ENCODE peak calls at places on chromosomes 11 and 22, in five cellular contexts. V is endothelial cell of umbilical vein, Q is HCT116, J is GM23338, P is GM23248. Z is an unnamed sample.

GRCh38 chr22:17698948-17699347 is 60.4 kb downstream of the BCL2L13 start:
- DNase-seq in Q (no peak), P (no peak), J (no peak), V (no peak), Z (no peak)

GRCh38 chr11:86069408-86070086 is 663 bp upstream of the PICALM start:
- DNase-seq in J (peak; percentile 79), P (peak; percentile 96), Q (peak; percentile 54), V (peak; percentile 98), Z (no peak)

GRCh38 chr22:49359061-49359460 is 468.6 kb downstream of the BRD1 start:
- DNase-seq in V (no peak), P (no peak), J (no peak), Q (no peak), Z (no peak)

GRCh38 chr11:3042496-3043314 is 14.5 kb downstream of the CARS1 start:
- DNase-seq in P (peak; percentile 45), J (no peak), Q (no peak), V (no peak), Z (no peak)

GRCh38 chr22:27754247-27754887 is 47.2 kb downstream of the MN1 start:
- DNase-seq in V (no peak), P (peak; percentile 65), Q (no peak), J (no peak), Z (no peak)

GRCh38 chr11:9575531-9576240 is 2.2 kb downstream of the WEE1 start:
- DNase-seq in J (no peak), P (peak; percentile 45), Q (no peak), V (no peak), Z (no peak)

GRCh38 chr11:3122775-3123201 is 42.3 kb downstream of the OSBPL5 start:
- DNase-seq in Q (no peak), V (no peak), P (no peak), J (no peak), Z (no peak)

GRCh38 chr22:37562049-37562784 is 1.9 kb downstream of the CDC42EP1 start:
- DNase-seq in V (no peak), Q (no peak), P (no peak), J (no peak), Z (no peak)

GRCh38 chr22:17634696-17635095 is 3.9 kb upstream of the BCL2L13 start:
- DNase-seq in V (no peak), P (peak; percentile 75), Q (no peak), J (no peak), Z (no peak)

GRCh38 chr11:77428598-77428997 is 45.3 kb downstream of the PAK1 start:
- DNase-seq in P (no peak), V (no peak), Q (no peak), J (no peak), Z (no peak)

GRCh38 chr11:10898763-10899541 is 41.1 kb upstream of the ZBED5 start:
- DNase-seq in V (no peak), J (no peak), P (no peak), Q (no peak), Z (no peak)

GRCh38 chr11:120174866-120175265 is 36.0 kb upstream of the OAF start:
- DNase-seq in P (no peak), V (no peak), Q (no peak), J (no peak), Z (no peak)

GRCh38 chr22:19995611-19996339 is 20.8 kb downstream of the ARVCF start:
- DNase-seq in Q (no peak), J (no peak), V (peak; percentile 28), P (no peak), Z (no peak)

GRCh38 chr22:35637943-35638342 is 10.3 kb upstream of the APOL6 start:
- DNase-seq in Q (no peak), V (no peak), J (no peak), P (peak; percentile 66), Z (no peak)

GRCh38 chr22:50507421-50507990 is at the start of gene LMF2:
- DNase-seq in J (peak; percentile 83), V (peak; percentile 76), P (peak; percentile 94), Q (no peak), Z (no peak)

GRCh38 chr11:119626197-119626909 is 102.6 kb downstream of the NECTIN1 start:
- DNase-seq in P (no peak), Q (no peak), V (no peak), J (no peak), Z (no peak)

GRCh38 chr11:114319716-114320328 is 23.6 kb downstream of the NNMT start:
- DNase-seq in Q (no peak), J (peak; percentile 80), V (no peak), P (peak; percentile 29), Z (no peak)

GRCh38 chr11:109522116-109522755 is 100.2 kb downstream of the C11orf87 start:
- DNase-seq in J (no peak), Q (no peak), P (no peak), V (no peak), Z (no peak)

GRCh38 chr11:33936057-33936456 is 44.2 kb upstream of the LMO2 start:
- DNase-seq in V (no peak), J (no peak), P (no peak), Q (no peak), Z (no peak)

DNA sequence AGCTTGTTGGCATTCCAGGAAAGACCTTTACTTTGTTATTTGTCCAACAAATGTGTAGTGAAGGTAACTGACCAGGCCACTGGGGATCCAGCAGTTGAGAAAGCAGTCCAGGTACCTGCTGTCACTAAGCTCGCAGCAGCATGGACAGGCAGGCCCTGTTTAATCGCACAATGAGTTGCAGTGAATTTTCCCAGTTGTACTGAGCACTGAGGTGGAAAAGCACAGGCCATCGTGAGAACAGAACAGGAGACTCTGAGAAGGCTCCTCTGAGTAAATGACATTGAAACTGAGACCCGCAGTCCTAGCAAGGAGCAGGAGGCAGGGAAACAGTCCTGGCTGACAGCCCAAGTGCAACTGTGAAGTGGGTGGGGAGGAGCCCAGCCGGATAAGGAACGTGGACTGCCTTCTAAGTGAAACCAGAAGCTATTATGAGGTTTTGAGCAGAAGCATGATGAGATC is 39.8 kb upstream of the CDON start:
- DNase-seq in J (no peak), P (peak; percentile 31), V (no peak), Q (no peak), Z (no peak)
- H3K4me1 ChIP-seq in J (peaks cover 42% of the 10 kb centered on the region), P (peaks cover 11% of the 10 kb centered on the region), V (no peaks in the 10 kb centered on the region), Q (no peaks in the 10 kb centered on the region), Z (peaks cover 72% of the 10 kb centered on the region)

DNA sequence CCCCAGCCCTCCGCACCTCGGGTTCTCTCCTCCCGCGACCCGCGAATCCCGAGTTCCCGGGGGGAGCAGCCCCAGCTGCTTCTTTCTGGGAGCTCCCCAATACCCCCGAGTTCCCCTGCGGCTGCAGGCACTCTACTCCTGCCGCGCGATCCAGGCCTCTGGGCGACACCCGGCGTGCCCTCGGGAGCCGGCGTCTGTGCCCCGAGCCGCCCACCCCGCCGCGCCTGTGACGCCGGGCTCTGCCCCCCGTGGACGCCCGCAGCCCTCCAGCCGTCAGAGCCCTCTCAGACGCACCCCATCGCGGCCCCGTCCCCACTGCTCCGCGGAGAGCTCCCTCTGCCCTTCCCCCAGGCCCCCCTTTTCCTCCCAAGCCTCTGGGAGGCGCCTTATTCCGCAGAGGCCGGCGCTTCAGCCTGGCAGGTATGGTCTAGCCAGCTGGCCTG is 422 bp downstream of the GLB1L2 start:
- DNase-seq in J (peak; percentile 75), V (no peak), Q (no peak), P (no peak), Z (peak; percentile 75)
- TF ChIP-seq EZH2 in J (no peak), V (no peak), Q (no peak), P (peak; percentile 52), Z (no peak)

DNA sequence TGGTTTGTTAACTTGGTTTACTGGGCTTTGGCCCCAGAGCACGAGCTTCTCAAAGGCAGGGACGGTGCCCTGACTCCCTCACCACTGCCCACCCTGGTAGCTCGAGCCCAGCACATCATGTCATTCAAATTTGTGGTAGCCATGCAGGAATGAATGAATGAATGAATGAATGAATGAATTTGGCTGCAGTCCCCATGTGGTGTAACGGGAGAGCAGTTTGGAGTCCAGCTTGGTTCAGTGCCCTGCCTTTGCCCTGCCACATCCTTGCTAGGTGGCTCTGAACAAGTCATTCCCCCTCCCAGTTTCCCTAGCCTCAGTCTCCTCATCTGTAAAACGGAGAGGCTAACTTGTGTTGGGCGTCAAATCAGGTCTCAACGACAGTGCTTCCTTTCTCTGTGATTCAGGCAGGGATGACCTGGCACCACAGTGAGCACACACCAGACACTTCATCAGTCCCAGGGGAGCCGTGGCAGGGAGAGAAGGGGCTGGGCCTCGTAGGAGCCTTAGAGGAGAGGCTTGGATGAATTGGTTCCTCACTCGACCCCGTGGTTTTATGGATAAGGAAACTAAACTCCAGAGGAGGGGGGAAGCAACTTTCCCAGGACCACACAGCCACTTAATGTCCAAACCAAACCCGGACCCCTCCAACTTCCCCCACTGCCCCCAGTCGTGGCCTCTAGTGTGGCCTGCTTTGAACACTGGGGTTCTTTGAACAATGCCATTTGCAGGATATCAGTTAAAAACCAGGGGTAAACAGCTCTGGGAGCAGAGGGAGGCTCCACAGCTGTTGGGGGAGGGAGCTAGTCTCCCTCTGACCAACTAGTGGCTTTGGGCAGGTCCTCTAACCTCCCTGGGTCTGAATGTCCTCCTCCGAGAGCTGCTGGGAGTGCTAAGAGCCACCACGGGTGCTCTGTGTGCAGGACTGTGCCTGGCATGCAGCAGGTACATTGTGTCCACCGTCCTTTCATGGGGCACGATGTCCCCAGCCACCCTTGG is 86.2 kb downstream of the CACNA1I start:
- DNase-seq in V (no peak), P (peak; percentile 45), Q (no peak), J (no peak), Z (no peak)
- H3K27ac ChIP-seq in V (no peak overlapping the region), P (no peak overlapping the region), Q (no peak overlapping the region), J (no peak overlapping the region), Z (no peak overlapping the region)

GRCh38 chr11:128512478-128513127 is 74.8 kb downstream of the ETS1 start:
- DNase-seq in J (no peak), Q (no peak), V (no peak), P (no peak), Z (no peak)
- H3K4me1 ChIP-seq in J (peaks cover 35% of the 10 kb centered on the region), Q (peaks cover 21% of the 10 kb centered on the region), V (peaks cover 44% of the 10 kb centered on the region), P (peaks cover 70% of the 10 kb centered on the region), Z (no peaks in the 10 kb centered on the region)

GRCh38 chr11:69820441-69820840 is 1.2 kb upstream of the FGF3 start:
- DNase-seq in J (no peak), Q (no peak), P (no peak), V (no peak), Z (no peak)
- TF ChIP-seq EZH2 in J (no peak), Q (no peak), P (no peak), V (no peak), Z (no peak)

GRCh38 chr11:845872-846271 is 3.2 kb downstream of the TSPAN4 start:
- DNase-seq in Q (no peak), J (no peak), P (peak; percentile 43), V (peak; percentile 46), Z (no peak)

GRCh38 chr11:848380-848931 is 5.8 kb downstream of the TSPAN4 start:
- DNase-seq in V (peak; percentile 32), J (peak; percentile 70), P (peak; percentile 63), Q (no peak), Z (peak; percentile 74)

GRCh38 chr11:848988-849824 is 6.6 kb downstream of the TSPAN4 start:
- DNase-seq in V (peak; percentile 28), P (no peak), Q (no peak), J (peak; percentile 84), Z (peak; percentile 91)

GRCh38 chr11:846496-847098 is 3.9 kb downstream of the TSPAN4 start:
- DNase-seq in P (peak; percentile 86), Q (no peak), V (no peak), J (no peak), Z (no peak)

GRCh38 chr11:847876-848275 is 5.2 kb downstream of the TSPAN4 start:
- DNase-seq in J (no peak), V (no peak), P (no peak), Q (no peak), Z (no peak)
- H3K27ac ChIP-seq in J (no peak overlapping the region), V (no peak overlapping the region), P (no peak overlapping the region), Q (no peak overlapping the region), Z (no peak overlapping the region)

Z was measured in neural progenitor cell.